ENCODE peak calls at places on chromosome 3, in six cellular contexts. F is heart left ventricle; G is activated T-cell treated with anti-CD3 and anti-CD28 coated beads, Interleukin-2, amount 50 U/mL, for 48 hours; O is heart right ventricle; J is activated CD4-positive, alpha-beta T cell treated with anti-CD3 and anti-CD28 coated beads for 24 hours; A is activated CD8-positive, alpha-beta memory T cell treated with anti-CD3 and anti-CD28 coated beads for 48 hours. N is an unnamed sample.

GRCh38 chr3:13543251-13543650 is 5.7 kb upstream of the FBLN2 start:
- DNase-seq in F (peak; percentile 72), G (no peak), O (peak; percentile 65), J (no peak), A (no peak), N (peak; percentile 77)

GRCh38 chr3:194632211-194632982 is 822 bp downstream of the TMEM44 start:
- DNase-seq in F (peak; percentile 70), G (no peak), O (peak; percentile 48), J (no peak), A (no peak), N (no peak)

GRCh38 chr3:36591959-36592358 is 172.4 kb downstream of the DCLK3 start:
- DNase-seq in F (no peak), G (no peak), O (no peak), J (no peak), A (no peak), N (peak; percentile 48)

GRCh38 chr3:196320110-196320509 is 2.1 kb upstream of the DYNLT2B start:
- DNase-seq in F (no peak), G (no peak), O (no peak), J (no peak), A (no peak), N (no peak)

GRCh38 chr3:151964768-151965167 is 91.3 kb downstream of the SUCNR1 start:
- DNase-seq in F (no peak), G (no peak), O (no peak), J (no peak), A (no peak), N (no peak)

GRCh38 chr3:37668831-37669610 is 192.7 kb upstream of the CTDSPL start:
- DNase-seq in F (no peak), G (no peak), O (peak; percentile 57), J (no peak), A (no peak), N (no peak)

GRCh38 chr3:182118081-182118480 is 406.4 kb downstream of the SOX2 start:
- DNase-seq in F (no peak), G (no peak), O (no peak), J (no peak), A (no peak), N (no peak)

GRCh38 chr3:138389144-138389601 is 40.8 kb downstream of the MRAS start:
- DNase-seq in F (no peak), G (no peak), O (no peak), J (no peak), A (no peak), N (no peak)

GRCh38 chr3:10744098-10744465 is 71.9 kb upstream of the SLC6A11 start:
- DNase-seq in F (no peak), G (peak; percentile 33), O (no peak), J (no peak), A (no peak), N (peak; percentile 4)

GRCh38 chr3:46948830-46949671 is 27.5 kb downstream of the CCDC12 start:
- DNase-seq in F (peak; percentile 80), G (no peak), O (no peak), J (no peak), A (no peak), N (no peak)

GRCh38 chr3:32022947-32023346 is 41.4 kb downstream of the ZNF860 start:
- DNase-seq in F (no peak), G (no peak), O (no peak), J (no peak), A (no peak), N (no peak)

GRCh38 chr3:127560051-127560787 is 30.3 kb downstream of the TPRA1 start:
- DNase-seq in F (no peak), G (no peak), O (no peak), J (no peak), A (no peak), N (no peak)

GRCh38 chr3:45560270-45561020 is 34.1 kb upstream of the LIMD1 start:
- DNase-seq in F (peak; percentile 80), G (no peak), O (peak; percentile 84), J (no peak), A (no peak), N (no peak)

GRCh38 chr3:144499346-144499745 is 527.7 kb downstream of the DIPK2A start:
- DNase-seq in F (no peak), G (no peak), O (no peak), J (no peak), A (no peak), N (no peak)

GRCh38 chr3:146350852-146351251 is 99.9 kb upstream of the PLSCR4 start:
- DNase-seq in F (no peak), G (no peak), O (no peak), J (no peak), A (no peak), N (no peak)

GRCh38 chr3:23723930-23724329 is 81.8 kb upstream of the UBE2E1 start:
- DNase-seq in F (no peak), G (no peak), O (no peak), J (no peak), A (no peak), N (no peak)

GRCh38 chr3:78728406-78729145 is 1039.2 kb downstream of the ROBO1 start:
- DNase-seq in F (peak; percentile 61), G (no peak), O (peak; percentile 52), J (no peak), A (no peak), N (no peak)

GRCh38 chr3:69386535-69387385 is 872 bp upstream of the FRMD4B start:
- DNase-seq in F (no peak), G (no peak), O (no peak), J (no peak), A (no peak), N (no peak)

GRCh38 chr3:107001635-107002034 is 375.6 kb upstream of the CCDC54 start:
- DNase-seq in F (no peak), G (no peak), O (no peak), J (no peak), A (no peak), N (peak; percentile 50)

GRCh38 chr3:54837964-54838363 is 89.9 kb downstream of the LRTM1 start:
- DNase-seq in F (no peak), G (no peak), O (no peak), J (no peak), A (no peak), N (peak; percentile 45)

GRCh38 chr3:50423543-50423942 is 64.2 kb upstream of the TMEM115 start:
- DNase-seq in F (no peak), G (no peak), O (no peak), J (no peak), A (no peak), N (no peak)

GRCh38 chr3:24510030-24510648 is 15.5 kb upstream of the THRB start:
- DNase-seq in F (no peak), G (no peak), O (no peak), J (no peak), A (no peak), N (no peak)

GRCh38 chr3:179181021-179181472 is 32.9 kb downstream of the PIK3CA start:
- DNase-seq in F (no peak), G (no peak), O (no peak), J (no peak), A (no peak), N (peak; percentile 17)

GRCh38 chr3:191985691-191986090 is 524.7 kb downstream of the PYDC2 start:
- DNase-seq in F (no peak), G (no peak), O (no peak), J (no peak), A (no peak), N (peak; percentile 30)

GRCh38 chr3:8210752-8211405 is 290.7 kb upstream of the LMCD1 start:
- DNase-seq in F (no peak), G (no peak), O (no peak), J (no peak), A (no peak), N (no peak)

GRCh38 chr3:9180764-9181117 is 68.7 kb downstream of the SRGAP3 start:
- DNase-seq in F (no peak), G (peak; percentile 34), O (no peak), J (no peak), A (no peak), N (no peak)

GRCh38 chr3:147387550-147388394 is 18.6 kb downstream of the ZIC4 start:
- DNase-seq in F (no peak), G (no peak), O (no peak), J (no peak), A (no peak), N (no peak)

GRCh38 chr3:112900088-112900487 is 53.4 kb upstream of the CD200R1L start:
- DNase-seq in F (no peak), G (no peak), O (peak; percentile 10), J (no peak), A (no peak), N (no peak)

GRCh38 chr3:161096771-161097367 is 8.3 kb downstream of the B3GALNT1 start:
- DNase-seq in F (no peak), G (no peak), O (no peak), J (no peak), A (no peak), N (no peak)

GRCh38 chr3:95923496-95924210 is 890.7 kb upstream of the EPHA6 start:
- DNase-seq in F (no peak), G (peak; percentile 23), O (peak; percentile 78), J (no peak), A (no peak), N (peak; percentile 16)

GRCh38 chr3:39725321-39725720 is 84.1 kb upstream of the MYRIP start:
- DNase-seq in F (no peak), G (no peak), O (no peak), J (no peak), A (no peak), N (no peak)

GRCh38 chr3:42140665-42141203 is 49.6 kb downstream of the TRAK1 start:
- DNase-seq in F (no peak), G (no peak), O (no peak), J (no peak), A (no peak), N (no peak)

N was measured in HFFc6.